ENCODE peak calls at places on chromosomes 5 and 9, in six cellular contexts. One of them, this sample, is unnamed.

GRCh38 chr9:88310310-88310980 is 77.8 kb upstream of the SPIN1 start:
- DNase-seq in HCT116: no peak
- DNase-seq in endothelial cell: peak
- DNase-seq in adrenal gland: no peak
- DNase-seq in pancreas: no peak
- DNase-seq in cardiac fibroblast: peak
- DNase-seq in this sample: no peak

GRCh38 chr9:36258989-36259315 is 704 bp upstream of the GNE start:
- DNase-seq in HCT116: no peak
- DNase-seq in endothelial cell: no peak
- DNase-seq in adrenal gland: peak
- DNase-seq in pancreas: no peak
- DNase-seq in cardiac fibroblast: peak
- DNase-seq in this sample: no peak

GRCh38 chr5:143921525-143922311 is 109.8 kb downstream of the HMHB1 start:
- DNase-seq in HCT116: no peak
- DNase-seq in endothelial cell: no peak
- DNase-seq in adrenal gland: no peak
- DNase-seq in pancreas: no peak
- DNase-seq in cardiac fibroblast: peak
- DNase-seq in this sample: no peak

GRCh38 chr9:98482248-98482647 is 226.5 kb downstream of the GABBR2 start:
- DNase-seq in HCT116: no peak
- DNase-seq in endothelial cell: no peak
- DNase-seq in adrenal gland: no peak
- DNase-seq in pancreas: no peak
- DNase-seq in cardiac fibroblast: peak
- DNase-seq in this sample: no peak

GRCh38 chr5:150111121-150111520 is 24.8 kb upstream of the CSF1R start:
- DNase-seq in HCT116: no peak
- DNase-seq in endothelial cell: no peak
- DNase-seq in adrenal gland: no peak
- DNase-seq in pancreas: no peak
- DNase-seq in cardiac fibroblast: no peak
- DNase-seq in this sample: no peak

GRCh38 chr5:17118631-17119030 is 98.8 kb upstream of the BASP1 start:
- DNase-seq in HCT116: peak
- DNase-seq in endothelial cell: peak
- DNase-seq in adrenal gland: peak
- DNase-seq in pancreas: no peak
- DNase-seq in cardiac fibroblast: peak
- DNase-seq in this sample: no peak

GRCh38 chr9:33289501-33289900 is 815 bp upstream of the NFX1 start:
- DNase-seq in HCT116: no peak
- DNase-seq in endothelial cell: no peak
- DNase-seq in adrenal gland: peak
- DNase-seq in pancreas: no peak
- DNase-seq in cardiac fibroblast: peak
- DNase-seq in this sample: no peak

GRCh38 chr9:38389313-38389712 is 3.2 kb upstream of the ALDH1B1 start:
- DNase-seq in HCT116: no peak
- DNase-seq in endothelial cell: no peak
- DNase-seq in adrenal gland: no peak
- DNase-seq in pancreas: no peak
- DNase-seq in cardiac fibroblast: peak
- DNase-seq in this sample: no peak

GRCh38 chr5:123472150-123472549 is 39.8 kb upstream of the CSNK1G3 start:
- DNase-seq in HCT116: no peak
- DNase-seq in endothelial cell: no peak
- DNase-seq in adrenal gland: no peak
- DNase-seq in pancreas: no peak
- DNase-seq in cardiac fibroblast: peak
- DNase-seq in this sample: no peak

GRCh38 chr9:78023003-78023741 is 8.4 kb downstream of the GNAQ start:
- DNase-seq in HCT116: no peak
- DNase-seq in endothelial cell: no peak
- DNase-seq in adrenal gland: no peak
- DNase-seq in pancreas: no peak
- DNase-seq in cardiac fibroblast: peak
- DNase-seq in this sample: no peak

GRCh38 chr5:64594601-64595518 is 89.0 kb downstream of the RGS7BP start:
- DNase-seq in HCT116: no peak
- DNase-seq in endothelial cell: peak
- DNase-seq in adrenal gland: no peak
- DNase-seq in pancreas: no peak
- DNase-seq in cardiac fibroblast: peak
- DNase-seq in this sample: no peak

GRCh38 chr5:53179681-53180080 is 70.1 kb upstream of the MOCS2 start:
- DNase-seq in HCT116: no peak
- DNase-seq in endothelial cell: no peak
- DNase-seq in adrenal gland: no peak
- DNase-seq in pancreas: no peak
- DNase-seq in cardiac fibroblast: no peak
- DNase-seq in this sample: no peak

GRCh38 chr5:138662599-138662998 is 87.4 kb upstream of the HSPA9 start:
- DNase-seq in HCT116: no peak
- DNase-seq in endothelial cell: no peak
- DNase-seq in adrenal gland: no peak
- DNase-seq in pancreas: no peak
- DNase-seq in cardiac fibroblast: no peak
- DNase-seq in this sample: no peak

GRCh38 chr5:87899109-87900100 is 369.2 kb downstream of the TMEM161B start:
- DNase-seq in HCT116: no peak
- DNase-seq in endothelial cell: peak
- DNase-seq in adrenal gland: no peak
- DNase-seq in pancreas: no peak
- DNase-seq in cardiac fibroblast: peak
- DNase-seq in this sample: no peak

GRCh38 chr5:68315679-68316271 is 100.2 kb downstream of the PIK3R1 start:
- DNase-seq in HCT116: no peak
- DNase-seq in endothelial cell: no peak
- DNase-seq in adrenal gland: no peak
- DNase-seq in pancreas: no peak
- DNase-seq in cardiac fibroblast: no peak
- DNase-seq in this sample: no peak

GRCh38 chr5:164350236-164350635 is 844.8 kb downstream of the MAT2B start:
- DNase-seq in HCT116: no peak
- DNase-seq in endothelial cell: no peak
- DNase-seq in adrenal gland: no peak
- DNase-seq in pancreas: no peak
- DNase-seq in cardiac fibroblast: no peak
- DNase-seq in this sample: no peak

GRCh38 chr5:96729156-96729555 is 67.0 kb downstream of the CAST start:
- DNase-seq in HCT116: no peak
- DNase-seq in endothelial cell: no peak
- DNase-seq in adrenal gland: no peak
- DNase-seq in pancreas: no peak
- DNase-seq in cardiac fibroblast: peak
- DNase-seq in this sample: no peak

GRCh38 chr9:18909140-18910018 is 123.6 kb downstream of the SAXO1 start:
- DNase-seq in HCT116: no peak
- DNase-seq in endothelial cell: no peak
- DNase-seq in adrenal gland: no peak
- DNase-seq in pancreas: no peak
- DNase-seq in cardiac fibroblast: no peak
- DNase-seq in this sample: peak

GRCh38 chr9:38048319-38048969 is 20.6 kb downstream of the SHB start:
- DNase-seq in HCT116: no peak
- DNase-seq in endothelial cell: no peak
- DNase-seq in adrenal gland: no peak
- DNase-seq in pancreas: no peak
- DNase-seq in cardiac fibroblast: peak
- DNase-seq in this sample: no peak

GRCh38 chr5:74632947-74633356 is 7.6 kb downstream of the ENC1 start:
- DNase-seq in HCT116: peak
- DNase-seq in endothelial cell: no peak
- DNase-seq in adrenal gland: no peak
- DNase-seq in pancreas: no peak
- DNase-seq in cardiac fibroblast: peak
- DNase-seq in this sample: no peak

GRCh38 chr5:109865636-109866035 is 175.9 kb downstream of the MAN2A1 start:
- DNase-seq in HCT116: no peak
- DNase-seq in endothelial cell: no peak
- DNase-seq in adrenal gland: peak
- DNase-seq in pancreas: no peak
- DNase-seq in cardiac fibroblast: peak
- DNase-seq in this sample: no peak

GRCh38 chr9:89543057-89543456 is 45.1 kb upstream of the SEMA4D start:
- DNase-seq in HCT116: no peak
- DNase-seq in endothelial cell: no peak
- DNase-seq in adrenal gland: no peak
- DNase-seq in pancreas: no peak
- DNase-seq in cardiac fibroblast: no peak
- DNase-seq in this sample: no peak

GRCh38 chr9:131754846-131755245 is 15.0 kb upstream of the RAPGEF1 start:
- DNase-seq in HCT116: no peak
- DNase-seq in endothelial cell: no peak
- DNase-seq in adrenal gland: no peak
- DNase-seq in pancreas: no peak
- DNase-seq in cardiac fibroblast: no peak
- DNase-seq in this sample: no peak

GRCh38 chr5:13234-13633 is 78.7 kb upstream of the PLEKHG4B start:
- DNase-seq in HCT116: no peak
- DNase-seq in endothelial cell: no peak
- DNase-seq in adrenal gland: no peak
- DNase-seq in pancreas: no peak
- DNase-seq in cardiac fibroblast: no peak
- DNase-seq in this sample: no peak

GRCh38 chr9:114570742-114571141 is 16.8 kb upstream of the ATP6V1G1 start:
- DNase-seq in HCT116: no peak
- DNase-seq in endothelial cell: no peak
- DNase-seq in adrenal gland: no peak
- DNase-seq in pancreas: no peak
- DNase-seq in cardiac fibroblast: no peak
- DNase-seq in this sample: no peak

GRCh38 chr5:159163027-159163699 is 46.2 kb downstream of the RNF145 start:
- DNase-seq in HCT116: peak
- DNase-seq in endothelial cell: no peak
- DNase-seq in adrenal gland: no peak
- DNase-seq in pancreas: no peak
- DNase-seq in cardiac fibroblast: no peak
- DNase-seq in this sample: no peak

GRCh38 chr5:135930029-135930948 is 24.5 kb downstream of the LECT2 start:
- DNase-seq in HCT116: no peak
- DNase-seq in endothelial cell: peak
- DNase-seq in adrenal gland: peak
- DNase-seq in pancreas: peak
- DNase-seq in cardiac fibroblast: no peak
- DNase-seq in this sample: no peak

DNA sequence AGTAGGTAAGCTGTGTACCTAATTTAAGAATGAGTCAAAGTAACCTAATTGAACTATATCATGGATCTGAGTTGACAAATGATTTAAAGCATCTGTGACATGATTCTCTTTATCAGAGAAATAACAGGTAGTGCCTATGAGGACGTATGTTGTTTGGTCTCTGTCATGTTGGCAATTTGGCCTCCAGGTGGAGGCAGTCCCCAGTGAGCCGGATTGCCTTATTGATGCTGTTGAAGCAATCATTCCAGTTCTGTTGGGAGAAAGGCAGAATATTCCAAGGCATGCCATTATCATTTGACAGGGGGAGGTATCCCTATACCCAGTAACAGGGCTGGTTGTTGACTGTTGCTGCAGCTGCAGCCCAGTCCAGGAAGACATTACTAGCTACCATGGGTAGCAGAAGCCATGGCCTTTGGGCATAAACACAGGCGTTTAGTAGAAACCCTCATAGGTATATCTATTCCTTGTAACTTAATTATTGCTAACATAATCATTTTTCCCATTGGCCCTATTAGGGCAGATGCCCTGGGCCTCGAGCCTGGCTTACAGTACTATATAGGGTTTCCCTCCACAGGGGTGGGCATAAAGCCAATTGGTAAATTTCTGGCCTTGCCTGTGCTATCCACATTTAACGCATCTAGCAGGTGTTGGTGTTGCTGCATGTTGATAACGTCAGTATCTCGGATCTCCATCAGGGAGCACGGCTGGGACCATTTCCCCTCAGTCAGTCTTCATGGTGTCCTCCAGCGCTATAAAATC is 12.2 kb upstream of the SLC22A4 start:
- DNase-seq in HCT116: no peak
- DNase-seq in endothelial cell: no peak
- DNase-seq in adrenal gland: no peak
- DNase-seq in pancreas: no peak
- DNase-seq in cardiac fibroblast: no peak
- DNase-seq in this sample: peak
- TF ChIP-seq CTCF in HCT116: no peak
- TF ChIP-seq CTCF in endothelial cell: no peak
- TF ChIP-seq CTCF in adrenal gland: no peak
- TF ChIP-seq CTCF in pancreas: no peak
- TF ChIP-seq CTCF in cardiac fibroblast: no peak
- TF ChIP-seq CTCF in this sample: no peak

GRCh38 chr5:132300572-132301340 is 6.6 kb downstream of the SLC22A4 start:
- DNase-seq in HCT116: no peak
- DNase-seq in endothelial cell: no peak
- DNase-seq in adrenal gland: no peak
- DNase-seq in pancreas: no peak
- DNase-seq in cardiac fibroblast: no peak
- DNase-seq in this sample: peak

GRCh38 chr5:132299901-132300300 is 5.7 kb downstream of the SLC22A4 start:
- DNase-seq in HCT116: no peak
- DNase-seq in endothelial cell: no peak
- DNase-seq in adrenal gland: no peak
- DNase-seq in pancreas: no peak
- DNase-seq in cardiac fibroblast: no peak
- DNase-seq in this sample: no peak

GRCh38 chr5:132302413-132302812 is 8.2 kb downstream of the SLC22A4 start:
- DNase-seq in HCT116: no peak
- DNase-seq in endothelial cell: no peak
- DNase-seq in adrenal gland: no peak
- DNase-seq in pancreas: no peak
- DNase-seq in cardiac fibroblast: no peak
- DNase-seq in this sample: peak

GRCh38 chr5:132303589-132303988 is 9.4 kb downstream of the SLC22A4 start:
- DNase-seq in HCT116: no peak
- DNase-seq in endothelial cell: no peak
- DNase-seq in adrenal gland: no peak
- DNase-seq in pancreas: no peak
- DNase-seq in cardiac fibroblast: no peak
- DNase-seq in this sample: peak

GRCh38 chr5:132301341-132302274 is 7.4 kb downstream of the SLC22A4 start:
- DNase-seq in HCT116: no peak
- DNase-seq in endothelial cell: no peak
- DNase-seq in adrenal gland: no peak
- DNase-seq in pancreas: no peak
- DNase-seq in cardiac fibroblast: no peak
- DNase-seq in this sample: peak
- TF ChIP-seq CTCF in HCT116: no peak
- TF ChIP-seq CTCF in endothelial cell: no peak
- TF ChIP-seq CTCF in adrenal gland: no peak
- TF ChIP-seq CTCF in pancreas: no peak
- TF ChIP-seq CTCF in cardiac fibroblast: no peak
- TF ChIP-seq CTCF in this sample: no peak

GRCh38 chr5:54883374-54884194 is 101.8 kb downstream of the ESM1 start:
- DNase-seq in HCT116: no peak
- DNase-seq in endothelial cell: peak
- DNase-seq in adrenal gland: peak
- DNase-seq in pancreas: peak
- DNase-seq in cardiac fibroblast: peak
- DNase-seq in this sample: no peak
- TF ChIP-seq CTCF in HCT116: no peak
- TF ChIP-seq CTCF in endothelial cell: no peak
- TF ChIP-seq CTCF in adrenal gland: no peak
- TF ChIP-seq CTCF in pancreas: no peak
- TF ChIP-seq CTCF in cardiac fibroblast: no peak
- TF ChIP-seq CTCF in this sample: no peak

GRCh38 chr5:54234304-54234938 is 76.0 kb downstream of the ARL15 start:
- DNase-seq in HCT116: no peak
- DNase-seq in endothelial cell: no peak
- DNase-seq in adrenal gland: no peak
- DNase-seq in pancreas: no peak
- DNase-seq in cardiac fibroblast: peak
- DNase-seq in this sample: no peak
- TF ChIP-seq CTCF in HCT116: peak
- TF ChIP-seq CTCF in endothelial cell: peak
- TF ChIP-seq CTCF in adrenal gland: peak
- TF ChIP-seq CTCF in pancreas: peak
- TF ChIP-seq CTCF in cardiac fibroblast: peak
- TF ChIP-seq CTCF in this sample: peak